ENCODE peak calls at places on chromosome 17, in eight cellular contexts. V is IMR-90, Y is mammary epithelial cell, N is PC-3, U is K562, J is H9, R is keratinocyte, E is H1. M is an unnamed sample.

GRCh38 chr17:8807070-8807550 is 7.9 kb upstream of the MFSD6L start:
- DNase-seq in J (peak; percentile 23), V (no peak), R (no peak), U (peak; percentile 13), N (peak; percentile 23), Y (no peak), E (peak; percentile 16), M (no peak)

GRCh38 chr17:37818689-37819088 is 73.8 kb upstream of the HNF1B start:
- DNase-seq in V (peak; percentile 89), U (no peak), N (peak; percentile 87), R (peak; percentile 72), Y (peak; percentile 93), J (no peak), E (no peak), M (no peak)

GRCh38 chr17:80308672-80309517 is 48.2 kb downstream of the RNF213 start:
- DNase-seq in J (no peak), N (no peak), R (no peak), V (no peak), Y (no peak), E (no peak), U (no peak), M (no peak)

GRCh38 chr17:49646391-49647255 is 31.3 kb downstream of the SPOP start:
- DNase-seq in U (no peak), Y (peak; percentile 85), V (peak; percentile 77), R (peak; percentile 68), J (peak; percentile 35), N (peak; percentile 88), E (no peak), M (no peak)

GRCh38 chr17:30970757-30971567 is at the start of gene RNF135:
- DNase-seq in V (peak; percentile 82), E (peak; percentile 85), J (peak; percentile 92), U (no peak), N (peak; percentile 71), Y (peak; percentile 88), R (no peak), M (peak; percentile 73)

GRCh38 chr17:77565166-77565565 is 393.3 kb upstream of the TNRC6C start:
- DNase-seq in J (no peak), Y (no peak), U (no peak), R (no peak), V (no peak), N (no peak), E (no peak), M (no peak)

GRCh38 chr17:11671151-11671550 is 72.9 kb downstream of the DNAH9 start:
- DNase-seq in V (no peak), J (no peak), E (no peak), Y (no peak), R (no peak), N (no peak), U (no peak), M (no peak)

GRCh38 chr17:71921726-71922320 is 199.0 kb upstream of the SOX9 start:
- DNase-seq in R (peak; percentile 56), U (no peak), N (peak; percentile 60), V (no peak), E (no peak), Y (peak; percentile 85), J (no peak), M (peak; percentile 39)

GRCh38 chr17:29973005-29973404 is 31.6 kb downstream of the EFCAB5 start:
- DNase-seq in V (no peak), N (no peak), U (no peak), R (no peak), E (no peak), J (no peak), Y (no peak), M (no peak)

GRCh38 chr17:3557768-3558583 is at the start of gene TRPV3:
- DNase-seq in Y (peak; percentile 87), N (peak; percentile 65), R (peak; percentile 93), J (peak; percentile 24), U (peak; percentile 79), E (no peak), V (no peak), M (peak; percentile 44)

GRCh38 chr17:67528751-67529436 is 151.8 kb downstream of the PITPNC1 start:
- DNase-seq in E (peak; percentile 67), Y (no peak), J (peak; percentile 88), U (no peak), R (no peak), V (peak; percentile 93), N (peak; percentile 27), M (no peak)

GRCh38 chr17:40072481-40073346 is 9.9 kb downstream of the THRA start:
- DNase-seq in E (no peak), R (no peak), U (peak; percentile 64), Y (no peak), J (peak; percentile 33), V (no peak), N (peak; percentile 4), M (no peak)

GRCh38 chr17:77454560-77455095 is 313.9 kb downstream of the SEC14L1 start:
- DNase-seq in N (no peak), J (no peak), Y (peak; percentile 62), V (no peak), R (no peak), E (no peak), U (no peak), M (peak; percentile 79)

GRCh38 chr17:66948061-66948750 is 16.3 kb upstream of the CACNG4 start:
- DNase-seq in E (no peak), R (no peak), V (no peak), J (no peak), N (no peak), U (no peak), Y (no peak), M (no peak)

GRCh38 chr17:36983618-36984017 is 34.9 kb downstream of the AATF start:
- DNase-seq in J (no peak), V (no peak), N (no peak), U (no peak), Y (no peak), R (no peak), E (no peak), M (no peak)

GRCh38 chr17:72556944-72557826 is 436.4 kb downstream of the SOX9 start:
- DNase-seq in N (peak; percentile 89), J (peak; percentile 95), E (peak; percentile 88), U (peak; percentile 73), V (peak; percentile 57), R (no peak), Y (peak; percentile 67), M (peak; percentile 73)

GRCh38 chr17:55580596-55581133 is 69.4 kb upstream of the SMIM36 start:
- DNase-seq in E (no peak), J (no peak), Y (no peak), U (no peak), R (no peak), V (no peak), N (no peak), M (no peak)

GRCh38 chr17:33152793-33153192 is 140.3 kb downstream of the ASIC2 start:
- DNase-seq in E (no peak), U (no peak), V (no peak), N (no peak), J (no peak), Y (no peak), R (no peak), M (no peak)

GRCh38 chr17:72404872-72405271 is 284.1 kb downstream of the SOX9 start:
- DNase-seq in U (no peak), J (no peak), E (no peak), V (peak; percentile 86), N (peak; percentile 22), Y (no peak), R (no peak), M (no peak)

GRCh38 chr17:19371259-19372003 is 6.9 kb upstream of the MAPK7 start:
- DNase-seq in J (no peak), U (no peak), V (no peak), N (no peak), E (no peak), R (no peak), Y (no peak), M (no peak)

GRCh38 chr17:52885882-52886281 is 727.4 kb upstream of the CA10 start:
- DNase-seq in U (no peak), Y (no peak), J (no peak), V (no peak), R (no peak), N (no peak), E (no peak), M (no peak)

GRCh38 chr17:69762359-69762758 is 312.7 kb upstream of the KCNJ16 start:
- DNase-seq in J (no peak), R (no peak), Y (no peak), V (no peak), E (no peak), N (no peak), U (no peak), M (no peak)

GRCh38 chr17:50668025-50668837 is 33.5 kb downstream of the ABCC3 start:
- DNase-seq in Y (no peak), R (no peak), J (no peak), N (peak; percentile 39), U (no peak), E (no peak), V (peak; percentile 41), M (no peak)

GRCh38 chr17:31596382-31597323 is 205.2 kb downstream of the RAB11FIP4 start:
- DNase-seq in N (peak; percentile 87), Y (peak; percentile 96), E (no peak), V (peak; percentile 98), J (peak; percentile 85), U (no peak), R (peak; percentile 76), M (peak; percentile 8)

GRCh38 chr17:27376637-27377547 is 79.4 kb upstream of the KSR1 start:
- DNase-seq in U (no peak), Y (peak; percentile 75), R (no peak), E (no peak), V (peak; percentile 44), J (no peak), N (peak; percentile 81), M (no peak)

GRCh38 chr17:34474706-34475105 is 104.7 kb upstream of the TMEM132E start:
- DNase-seq in E (no peak), R (no peak), J (peak; percentile 54), Y (no peak), V (no peak), N (no peak), U (no peak), M (no peak)

GRCh38 chr17:29732613-29733012 is 109.9 kb upstream of the CORO6 start:
- DNase-seq in J (no peak), R (no peak), V (peak; percentile 9), U (no peak), Y (peak; percentile 86), N (peak; percentile 58), E (no peak), M (no peak)

GRCh38 chr17:78677303-78678219 is 100.4 kb upstream of the DNAH17 start:
- DNase-seq in J (no peak), N (peak; percentile 61), Y (no peak), R (no peak), E (no peak), U (no peak), V (no peak), M (no peak)
- H4K20me1 ChIP-seq in J (peaks cover 2% of the 10 kb centered on the region), N (no peaks in the 10 kb centered on the region), Y (no peaks in the 10 kb centered on the region), R (no peaks in the 10 kb centered on the region), E (no peaks in the 10 kb centered on the region), U (peaks cover 3% of the 10 kb centered on the region), V (no peaks in the 10 kb centered on the region), M (no peaks in the 10 kb centered on the region)

GRCh38 chr17:70857351-70857750 is 688.0 kb downstream of the KCNJ2 start:
- DNase-seq in E (no peak), U (no peak), Y (no peak), V (no peak), J (no peak), R (no peak), N (no peak), M (no peak)
- H3K9me3 ChIP-seq in E (peaks cover 9% of the 10 kb centered on the region), U (no peaks in the 10 kb centered on the region), Y (no peaks in the 10 kb centered on the region), V (no peaks in the 10 kb centered on the region), J (peaks cover 5% of the 10 kb centered on the region), R (no peaks in the 10 kb centered on the region), N (no peaks in the 10 kb centered on the region), M (peaks cover 2% of the 10 kb centered on the region)

GRCh38 chr17:81885869-81886548 is 5.4 kb downstream of the ALYREF start:
- DNase-seq in Y (no peak), V (no peak), R (no peak), N (peak; percentile 93), E (no peak), J (no peak), U (no peak), M (no peak)
- H4K20me1 ChIP-seq in Y (no peaks in the 10 kb centered on the region), V (peaks cover 20% of the 10 kb centered on the region), R (no peaks in the 10 kb centered on the region), N (peaks cover 34% of the 10 kb centered on the region), E (peaks cover 19% of the 10 kb centered on the region), J (no peaks in the 10 kb centered on the region), U (peaks cover 4% of the 10 kb centered on the region), M (peaks cover 67% of the 10 kb centered on the region)

GRCh38 chr17:21772321-21772720 is 80.0 kb downstream of the KCNJ18 start:
- DNase-seq in V (no peak), E (no peak), U (no peak), Y (no peak), R (no peak), N (no peak), J (no peak), M (no peak)
- H3K9me3 ChIP-seq in V (peaks cover 5% of the 10 kb centered on the region), E (peaks cover 86% of the 10 kb centered on the region), U (no peaks in the 10 kb centered on the region), Y (peaks cover 11% of the 10 kb centered on the region), R (no peaks in the 10 kb centered on the region), N (no peaks in the 10 kb centered on the region), J (peaks cover 51% of the 10 kb centered on the region), M (no peaks in the 10 kb centered on the region)